ENCODE peak calls at places on chromosome 17, in five cellular contexts. W is Karpas-422, V is H9, B is AG04450, X is transverse colon. D is an unnamed sample.

GRCh38 chr17:72514321-72514861 is 393.6 kb downstream of the SOX9 start:
- DNase-seq in W (no peak), V (no peak), B (no peak), X (no peak), D (no peak)

GRCh38 chr17:63950940-63951907 is 19.1 kb upstream of the CD79B start:
- DNase-seq in W (peak), V (peak), B (no peak), X (peak), D (peak)

GRCh38 chr17:48612854-48613691 is 2.0 kb downstream of the HOXB8 start:
- DNase-seq in W (peak), V (peak), B (no peak), X (peak), D (no peak)

GRCh38 chr17:869567-870530 is 87.7 kb downstream of the MRM3 start:
- DNase-seq in W (no peak), V (no peak), B (no peak), X (no peak), D (no peak)

GRCh38 chr17:69713815-69714214 is 299.3 kb downstream of the MAP2K6 start:
- DNase-seq in W (no peak), V (no peak), B (no peak), X (no peak), D (no peak)

GRCh38 chr17:12180644-12181261 is 160.1 kb downstream of the MAP2K4 start:
- DNase-seq in W (peak), V (no peak), B (peak), X (peak), D (peak)

GRCh38 chr17:28159004-28159403 is 116.5 kb downstream of the NLK start:
- DNase-seq in W (no peak), V (no peak), B (no peak), X (no peak), D (no peak)

GRCh38 chr17:58308173-58308984 is 20.2 kb downstream of the TSPOAP1 start:
- DNase-seq in W (no peak), V (peak), B (no peak), X (no peak), D (no peak)

GRCh38 chr17:63447688-63448005 is 1.5 kb upstream of the CYB561 start:
- DNase-seq in W (no peak), V (no peak), B (no peak), X (no peak), D (peak)

GRCh38 chr17:77453613-77454559 is 313.1 kb downstream of the SEC14L1 start:
- DNase-seq in W (peak), V (no peak), B (no peak), X (peak), D (no peak)

GRCh38 chr17:83062818-83063671 is 16.4 kb upstream of the METRNL start:
- DNase-seq in W (no peak), V (peak), B (no peak), X (peak), D (no peak)

GRCh38 chr17:64940055-64940454 is 20.8 kb upstream of the LRRC37A3 start:
- DNase-seq in W (no peak), V (no peak), B (no peak), X (no peak), D (no peak)

GRCh38 chr17:81722184-81723120 is 10.4 kb downstream of the SLC25A10 start:
- DNase-seq in W (no peak), V (no peak), B (no peak), X (peak), D (peak)

GRCh38 chr17:10155334-10156081 is 42.9 kb downstream of the GAS7 start:
- DNase-seq in W (no peak), V (no peak), B (no peak), X (no peak), D (no peak)

GRCh38 chr17:37225458-37225857 is 150.3 kb upstream of the C17orf78 start:
- DNase-seq in W (no peak), V (peak), B (no peak), X (no peak), D (no peak)

GRCh38 chr17:68290955-68291835 is at the start of the genes ARSG and SLC16A6:
- DNase-seq in W (peak), V (peak), B (no peak), X (peak), D (peak)
- H3K27ac ChIP-seq in W (peak), V (no peak), B (no peak), X (peak), D (peak)

GRCh38 chr17:35022536-35023063 is 40.9 kb downstream of the RFFL start:
- DNase-seq in W (peak), V (no peak), B (peak), X (peak), D (peak)
- H3K27ac ChIP-seq in W (no peak), V (no peak), B (peak), X (peak), D (peak)

DNA sequence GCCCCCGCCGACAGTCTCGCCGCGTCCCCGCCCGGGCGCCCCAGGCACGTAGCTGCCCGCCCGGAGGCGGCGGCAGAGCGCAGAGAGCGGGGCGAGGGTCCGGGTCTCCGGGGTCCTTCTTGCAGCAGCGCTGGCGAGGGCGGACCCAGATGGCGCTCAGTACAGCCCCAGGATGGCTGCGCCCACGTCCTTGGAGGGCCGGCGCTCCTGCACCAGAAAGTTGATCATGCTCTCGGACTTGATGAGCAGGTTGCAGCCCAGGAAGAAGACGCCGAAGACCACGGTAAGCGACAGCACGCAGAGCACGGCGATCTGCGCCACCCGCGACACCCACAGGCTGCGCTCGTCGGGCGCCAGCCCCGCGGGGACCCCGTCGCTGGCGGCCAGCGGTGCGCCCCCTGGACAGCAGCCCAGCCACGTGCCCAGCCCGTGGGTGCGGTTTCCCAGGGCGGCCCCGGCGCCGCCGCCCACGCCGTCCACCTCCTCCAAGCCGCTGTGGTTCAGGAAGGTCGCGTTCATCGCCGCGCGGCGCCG is 497 bp downstream of the RPRML start:
- DNase-seq in W (no peak), V (peak), B (no peak), X (no peak), D (no peak)
- H3K27ac ChIP-seq in W (no peak), V (no peak), B (no peak), X (no peak), D (no peak)

GRCh38 chr17:50063516-50064252 is 7.8 kb downstream of the ITGA3 start:
- DNase-seq in W (no peak), V (no peak), B (no peak), X (no peak), D (no peak)
- H3K27ac ChIP-seq in W (no peak), V (no peak), B (peak), X (peak), D (peak)

DNA sequence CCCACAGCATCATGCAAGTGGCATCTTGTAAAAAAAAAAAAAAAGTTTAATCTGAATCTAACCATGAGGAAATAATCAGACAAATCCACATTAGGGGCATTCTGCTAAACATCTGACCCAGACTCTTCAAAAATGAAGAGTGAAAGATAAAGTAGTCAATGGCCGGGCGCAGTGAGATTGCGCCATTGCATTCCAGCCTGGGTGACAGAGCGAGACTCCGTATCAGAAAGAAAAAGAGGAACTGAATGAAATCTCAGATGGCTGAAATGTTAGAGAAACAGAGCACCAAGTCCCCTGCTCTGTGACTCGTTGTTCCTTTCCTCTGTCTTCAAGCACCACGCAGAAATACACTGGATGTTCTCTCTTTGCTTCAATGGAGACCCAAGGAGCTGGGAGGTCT is 12.7 kb upstream of the RNF135 start:
- DNase-seq in W (peak), V (no peak), B (no peak), X (no peak), D (peak)
- H3K27ac ChIP-seq in W (peak), V (no peak), B (no peak), X (peak), D (no peak)

DNA sequence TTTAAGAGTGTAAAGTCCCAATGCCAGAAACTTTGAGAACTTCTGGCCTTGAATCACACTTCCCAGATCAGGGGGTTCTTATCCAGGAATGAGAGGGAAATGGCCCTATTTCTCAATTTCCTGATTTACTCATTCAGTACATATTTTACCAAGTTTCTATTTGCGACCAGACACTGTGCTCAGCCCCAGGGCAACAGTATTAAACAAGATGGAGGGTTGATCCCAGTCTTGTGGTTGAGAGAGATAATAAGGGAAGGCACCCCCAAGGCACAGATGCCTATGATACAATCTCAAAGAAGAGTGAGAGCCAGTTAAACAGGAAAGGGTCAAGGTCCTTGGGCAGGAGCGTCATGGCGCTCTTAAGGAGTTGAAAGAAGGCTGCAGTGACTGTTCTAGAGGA is 444.2 kb downstream of the HS3ST3B1 start:
- DNase-seq in W (no peak), V (no peak), B (no peak), X (no peak), D (no peak)
- H3K27ac ChIP-seq in W (no peak), V (no peak), B (no peak), X (no peak), D (no peak)

GRCh38 chr17:40326832-40327199 is 17.8 kb downstream of the RARA start:
- DNase-seq in W (peak), V (no peak), B (no peak), X (no peak), D (no peak)

GRCh38 chr17:40328386-40328766 is 19.4 kb downstream of the RARA start:
- DNase-seq in W (no peak), V (no peak), B (no peak), X (no peak), D (no peak)

GRCh38 chr17:40326014-40326831 is 17.2 kb downstream of the RARA start:
- DNase-seq in W (peak), V (no peak), B (no peak), X (peak), D (no peak)

GRCh38 chr17:40327735-40328385 is 18.9 kb downstream of the RARA start:
- DNase-seq in W (no peak), V (no peak), B (no peak), X (no peak), D (no peak)

DNA sequence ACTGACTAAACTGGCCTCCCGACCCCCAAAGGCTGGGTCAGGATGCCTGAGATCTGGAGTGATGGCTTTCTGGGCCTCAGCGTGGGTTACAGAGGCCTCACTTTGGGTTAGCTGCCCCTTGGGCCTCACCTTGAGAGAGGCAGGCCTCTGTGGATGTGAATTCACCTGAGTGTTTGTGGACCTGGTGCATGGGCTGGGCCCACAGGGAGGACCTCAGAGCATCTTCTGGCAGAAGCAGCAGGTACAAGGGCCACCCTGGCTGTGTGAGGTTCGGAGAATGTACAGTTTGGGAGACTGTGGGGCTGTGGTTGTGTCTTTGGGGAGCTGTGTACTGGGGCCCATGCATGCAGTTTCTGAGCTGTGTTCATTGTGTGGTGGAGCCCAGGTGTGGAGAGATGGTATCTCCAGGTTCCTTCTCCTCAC is 18.3 kb downstream of the RARA start:
- DNase-seq in W (peak), V (no peak), B (no peak), X (no peak), D (no peak)
- H3K27ac ChIP-seq in W (peak), V (no peak), B (no peak), X (peak), D (no peak)